ENCODE peak calls at places on chromosome 6, in nine cellular contexts. One of them, this sample, is unnamed.

GRCh38 chr6:149477544-149477943 is 7.3 kb downstream of the ZC3H12D start:
- DNase-seq in caudate nucleus: no peak
- DNase-seq in stimulated activated CD8-positive, alpha-beta memory T cell treated with anti-CD3 and anti-CD28 coated beads, Interleukin-4, amount 100 ng/mL, for 4 hours: no peak
- DNase-seq in stimulated activated CD4-positive, alpha-beta T cell treated with anti-CD3 and anti-CD28 coated beads, Interleukin-15, amount 100 ng/mL, for 24 hours: no peak
- DNase-seq in activated T-helper 1 cell treated with anti-CD3 and anti-CD28 coated beads, Interleukin-12 subunit alpha, Interleukin-12 subunit beta, Interleukin-2, Interleukin-4 antibody, amounts not matched to agents 30 ng/mL and 10 ng/mL and 1 ng/mL, durations not matched to agents 14 hours and 24 hours and 36 hours: no peak
- DNase-seq in NB4: no peak
- DNase-seq in LoVo: no peak
- DNase-seq in activated CD8-positive, alpha-beta memory T cell treated with anti-CD3 and anti-CD28 coated beads for 1 hour: no peak
- DNase-seq in pons: no peak
- DNase-seq in this sample: no peak

GRCh38 chr6:15776458-15776980 is 113.7 kb upstream of the DTNBP1 start:
- DNase-seq in activated T-helper 1 cell treated with anti-CD3 and anti-CD28 coated beads, Interleukin-12 subunit alpha, Interleukin-12 subunit beta, Interleukin-2, Interleukin-4 antibody, amounts not matched to agents 30 ng/mL and 10 ng/mL and 1 ng/mL, durations not matched to agents 14 hours and 24 hours and 36 hours: peak
- DNase-seq in caudate nucleus: no peak
- DNase-seq in stimulated activated CD4-positive, alpha-beta T cell treated with anti-CD3 and anti-CD28 coated beads, Interleukin-15, amount 100 ng/mL, for 24 hours: peak
- DNase-seq in NB4: no peak
- DNase-seq in pons: no peak
- DNase-seq in activated CD8-positive, alpha-beta memory T cell treated with anti-CD3 and anti-CD28 coated beads for 1 hour: no peak
- DNase-seq in LoVo: no peak
- DNase-seq in stimulated activated CD8-positive, alpha-beta memory T cell treated with anti-CD3 and anti-CD28 coated beads, Interleukin-4, amount 100 ng/mL, for 4 hours: no peak
- DNase-seq in this sample: no peak

GRCh38 chr6:16778521-16778920 is 17.3 kb upstream of the ATXN1 start:
- DNase-seq in stimulated activated CD4-positive, alpha-beta T cell treated with anti-CD3 and anti-CD28 coated beads, Interleukin-15, amount 100 ng/mL, for 24 hours: no peak
- DNase-seq in activated CD8-positive, alpha-beta memory T cell treated with anti-CD3 and anti-CD28 coated beads for 1 hour: no peak
- DNase-seq in pons: no peak
- DNase-seq in LoVo: no peak
- DNase-seq in activated T-helper 1 cell treated with anti-CD3 and anti-CD28 coated beads, Interleukin-12 subunit alpha, Interleukin-12 subunit beta, Interleukin-2, Interleukin-4 antibody, amounts not matched to agents 30 ng/mL and 10 ng/mL and 1 ng/mL, durations not matched to agents 14 hours and 24 hours and 36 hours: no peak
- DNase-seq in NB4: no peak
- DNase-seq in stimulated activated CD8-positive, alpha-beta memory T cell treated with anti-CD3 and anti-CD28 coated beads, Interleukin-4, amount 100 ng/mL, for 4 hours: no peak
- DNase-seq in caudate nucleus: no peak
- DNase-seq in this sample: no peak

GRCh38 chr6:119129148-119129967 is 50.9 kb upstream of the FAM184A start:
- DNase-seq in activated CD8-positive, alpha-beta memory T cell treated with anti-CD3 and anti-CD28 coated beads for 1 hour: no peak
- DNase-seq in LoVo: peak
- DNase-seq in activated T-helper 1 cell treated with anti-CD3 and anti-CD28 coated beads, Interleukin-12 subunit alpha, Interleukin-12 subunit beta, Interleukin-2, Interleukin-4 antibody, amounts not matched to agents 30 ng/mL and 10 ng/mL and 1 ng/mL, durations not matched to agents 14 hours and 24 hours and 36 hours: no peak
- DNase-seq in caudate nucleus: no peak
- DNase-seq in stimulated activated CD8-positive, alpha-beta memory T cell treated with anti-CD3 and anti-CD28 coated beads, Interleukin-4, amount 100 ng/mL, for 4 hours: no peak
- DNase-seq in NB4: peak
- DNase-seq in pons: peak
- DNase-seq in stimulated activated CD4-positive, alpha-beta T cell treated with anti-CD3 and anti-CD28 coated beads, Interleukin-15, amount 100 ng/mL, for 24 hours: no peak
- DNase-seq in this sample: peak

GRCh38 chr6:141398954-141399353 is 733.8 kb upstream of the GJE1 start:
- DNase-seq in activated T-helper 1 cell treated with anti-CD3 and anti-CD28 coated beads, Interleukin-12 subunit alpha, Interleukin-12 subunit beta, Interleukin-2, Interleukin-4 antibody, amounts not matched to agents 30 ng/mL and 10 ng/mL and 1 ng/mL, durations not matched to agents 14 hours and 24 hours and 36 hours: no peak
- DNase-seq in stimulated activated CD8-positive, alpha-beta memory T cell treated with anti-CD3 and anti-CD28 coated beads, Interleukin-4, amount 100 ng/mL, for 4 hours: no peak
- DNase-seq in NB4: no peak
- DNase-seq in pons: no peak
- DNase-seq in LoVo: no peak
- DNase-seq in caudate nucleus: no peak
- DNase-seq in activated CD8-positive, alpha-beta memory T cell treated with anti-CD3 and anti-CD28 coated beads for 1 hour: no peak
- DNase-seq in stimulated activated CD4-positive, alpha-beta T cell treated with anti-CD3 and anti-CD28 coated beads, Interleukin-15, amount 100 ng/mL, for 24 hours: no peak
- DNase-seq in this sample: no peak

GRCh38 chr6:152458648-152459047 is 178.5 kb downstream of the SYNE1 start:
- DNase-seq in stimulated activated CD8-positive, alpha-beta memory T cell treated with anti-CD3 and anti-CD28 coated beads, Interleukin-4, amount 100 ng/mL, for 4 hours: no peak
- DNase-seq in pons: peak
- DNase-seq in activated T-helper 1 cell treated with anti-CD3 and anti-CD28 coated beads, Interleukin-12 subunit alpha, Interleukin-12 subunit beta, Interleukin-2, Interleukin-4 antibody, amounts not matched to agents 30 ng/mL and 10 ng/mL and 1 ng/mL, durations not matched to agents 14 hours and 24 hours and 36 hours: no peak
- DNase-seq in NB4: no peak
- DNase-seq in stimulated activated CD4-positive, alpha-beta T cell treated with anti-CD3 and anti-CD28 coated beads, Interleukin-15, amount 100 ng/mL, for 24 hours: no peak
- DNase-seq in caudate nucleus: no peak
- DNase-seq in LoVo: no peak
- DNase-seq in activated CD8-positive, alpha-beta memory T cell treated with anti-CD3 and anti-CD28 coated beads for 1 hour: no peak
- DNase-seq in this sample: no peak

GRCh38 chr6:128305976-128306375 is 214.4 kb downstream of the PTPRK start:
- DNase-seq in activated T-helper 1 cell treated with anti-CD3 and anti-CD28 coated beads, Interleukin-12 subunit alpha, Interleukin-12 subunit beta, Interleukin-2, Interleukin-4 antibody, amounts not matched to agents 30 ng/mL and 10 ng/mL and 1 ng/mL, durations not matched to agents 14 hours and 24 hours and 36 hours: no peak
- DNase-seq in activated CD8-positive, alpha-beta memory T cell treated with anti-CD3 and anti-CD28 coated beads for 1 hour: no peak
- DNase-seq in caudate nucleus: no peak
- DNase-seq in stimulated activated CD4-positive, alpha-beta T cell treated with anti-CD3 and anti-CD28 coated beads, Interleukin-15, amount 100 ng/mL, for 24 hours: no peak
- DNase-seq in NB4: no peak
- DNase-seq in pons: no peak
- DNase-seq in LoVo: no peak
- DNase-seq in stimulated activated CD8-positive, alpha-beta memory T cell treated with anti-CD3 and anti-CD28 coated beads, Interleukin-4, amount 100 ng/mL, for 4 hours: no peak
- DNase-seq in this sample: no peak

GRCh38 chr6:96856822-96857221 is 19.5 kb upstream of the GPR63 start:
- DNase-seq in pons: no peak
- DNase-seq in activated T-helper 1 cell treated with anti-CD3 and anti-CD28 coated beads, Interleukin-12 subunit alpha, Interleukin-12 subunit beta, Interleukin-2, Interleukin-4 antibody, amounts not matched to agents 30 ng/mL and 10 ng/mL and 1 ng/mL, durations not matched to agents 14 hours and 24 hours and 36 hours: no peak
- DNase-seq in activated CD8-positive, alpha-beta memory T cell treated with anti-CD3 and anti-CD28 coated beads for 1 hour: no peak
- DNase-seq in NB4: no peak
- DNase-seq in caudate nucleus: no peak
- DNase-seq in stimulated activated CD8-positive, alpha-beta memory T cell treated with anti-CD3 and anti-CD28 coated beads, Interleukin-4, amount 100 ng/mL, for 4 hours: no peak
- DNase-seq in stimulated activated CD4-positive, alpha-beta T cell treated with anti-CD3 and anti-CD28 coated beads, Interleukin-15, amount 100 ng/mL, for 24 hours: no peak
- DNase-seq in LoVo: no peak
- DNase-seq in this sample: no peak

GRCh38 chr6:48068326-48069191 is 42.4 kb downstream of the PTCHD4 start:
- DNase-seq in caudate nucleus: peak
- DNase-seq in stimulated activated CD8-positive, alpha-beta memory T cell treated with anti-CD3 and anti-CD28 coated beads, Interleukin-4, amount 100 ng/mL, for 4 hours: no peak
- DNase-seq in NB4: no peak
- DNase-seq in stimulated activated CD4-positive, alpha-beta T cell treated with anti-CD3 and anti-CD28 coated beads, Interleukin-15, amount 100 ng/mL, for 24 hours: peak
- DNase-seq in LoVo: no peak
- DNase-seq in activated CD8-positive, alpha-beta memory T cell treated with anti-CD3 and anti-CD28 coated beads for 1 hour: no peak
- DNase-seq in activated T-helper 1 cell treated with anti-CD3 and anti-CD28 coated beads, Interleukin-12 subunit alpha, Interleukin-12 subunit beta, Interleukin-2, Interleukin-4 antibody, amounts not matched to agents 30 ng/mL and 10 ng/mL and 1 ng/mL, durations not matched to agents 14 hours and 24 hours and 36 hours: no peak
- DNase-seq in pons: no peak
- DNase-seq in this sample: no peak

GRCh38 chr6:29624520-29624961 is 8.4 kb downstream of the GABBR1 start:
- DNase-seq in stimulated activated CD4-positive, alpha-beta T cell treated with anti-CD3 and anti-CD28 coated beads, Interleukin-15, amount 100 ng/mL, for 24 hours: no peak
- DNase-seq in caudate nucleus: no peak
- DNase-seq in activated CD8-positive, alpha-beta memory T cell treated with anti-CD3 and anti-CD28 coated beads for 1 hour: no peak
- DNase-seq in LoVo: no peak
- DNase-seq in activated T-helper 1 cell treated with anti-CD3 and anti-CD28 coated beads, Interleukin-12 subunit alpha, Interleukin-12 subunit beta, Interleukin-2, Interleukin-4 antibody, amounts not matched to agents 30 ng/mL and 10 ng/mL and 1 ng/mL, durations not matched to agents 14 hours and 24 hours and 36 hours: no peak
- DNase-seq in pons: no peak
- DNase-seq in NB4: no peak
- DNase-seq in stimulated activated CD8-positive, alpha-beta memory T cell treated with anti-CD3 and anti-CD28 coated beads, Interleukin-4, amount 100 ng/mL, for 4 hours: no peak
- DNase-seq in this sample: no peak

GRCh38 chr6:7114744-7115451 is 7.1 kb downstream of the RREB1 start:
- DNase-seq in activated T-helper 1 cell treated with anti-CD3 and anti-CD28 coated beads, Interleukin-12 subunit alpha, Interleukin-12 subunit beta, Interleukin-2, Interleukin-4 antibody, amounts not matched to agents 30 ng/mL and 10 ng/mL and 1 ng/mL, durations not matched to agents 14 hours and 24 hours and 36 hours: no peak
- DNase-seq in caudate nucleus: no peak
- DNase-seq in stimulated activated CD8-positive, alpha-beta memory T cell treated with anti-CD3 and anti-CD28 coated beads, Interleukin-4, amount 100 ng/mL, for 4 hours: no peak
- DNase-seq in LoVo: no peak
- DNase-seq in activated CD8-positive, alpha-beta memory T cell treated with anti-CD3 and anti-CD28 coated beads for 1 hour: no peak
- DNase-seq in stimulated activated CD4-positive, alpha-beta T cell treated with anti-CD3 and anti-CD28 coated beads, Interleukin-15, amount 100 ng/mL, for 24 hours: no peak
- DNase-seq in pons: no peak
- DNase-seq in NB4: peak
- DNase-seq in this sample: no peak

GRCh38 chr6:41718828-41719227 is 16.6 kb downstream of the TFEB start:
- DNase-seq in activated CD8-positive, alpha-beta memory T cell treated with anti-CD3 and anti-CD28 coated beads for 1 hour: no peak
- DNase-seq in LoVo: no peak
- DNase-seq in caudate nucleus: no peak
- DNase-seq in activated T-helper 1 cell treated with anti-CD3 and anti-CD28 coated beads, Interleukin-12 subunit alpha, Interleukin-12 subunit beta, Interleukin-2, Interleukin-4 antibody, amounts not matched to agents 30 ng/mL and 10 ng/mL and 1 ng/mL, durations not matched to agents 14 hours and 24 hours and 36 hours: no peak
- DNase-seq in NB4: no peak
- DNase-seq in stimulated activated CD4-positive, alpha-beta T cell treated with anti-CD3 and anti-CD28 coated beads, Interleukin-15, amount 100 ng/mL, for 24 hours: no peak
- DNase-seq in stimulated activated CD8-positive, alpha-beta memory T cell treated with anti-CD3 and anti-CD28 coated beads, Interleukin-4, amount 100 ng/mL, for 4 hours: no peak
- DNase-seq in pons: peak
- DNase-seq in this sample: no peak

GRCh38 chr6:87755697-87756671 is 54.0 kb upstream of the AKIRIN2 start:
- DNase-seq in NB4: peak
- DNase-seq in caudate nucleus: no peak
- DNase-seq in stimulated activated CD8-positive, alpha-beta memory T cell treated with anti-CD3 and anti-CD28 coated beads, Interleukin-4, amount 100 ng/mL, for 4 hours: no peak
- DNase-seq in LoVo: no peak
- DNase-seq in activated T-helper 1 cell treated with anti-CD3 and anti-CD28 coated beads, Interleukin-12 subunit alpha, Interleukin-12 subunit beta, Interleukin-2, Interleukin-4 antibody, amounts not matched to agents 30 ng/mL and 10 ng/mL and 1 ng/mL, durations not matched to agents 14 hours and 24 hours and 36 hours: no peak
- DNase-seq in activated CD8-positive, alpha-beta memory T cell treated with anti-CD3 and anti-CD28 coated beads for 1 hour: no peak
- DNase-seq in stimulated activated CD4-positive, alpha-beta T cell treated with anti-CD3 and anti-CD28 coated beads, Interleukin-15, amount 100 ng/mL, for 24 hours: peak
- DNase-seq in pons: peak
- DNase-seq in this sample: no peak

GRCh38 chr6:168314948-168315347 is 4.6 kb downstream of the DACT2 start:
- DNase-seq in activated CD8-positive, alpha-beta memory T cell treated with anti-CD3 and anti-CD28 coated beads for 1 hour: no peak
- DNase-seq in NB4: no peak
- DNase-seq in stimulated activated CD4-positive, alpha-beta T cell treated with anti-CD3 and anti-CD28 coated beads, Interleukin-15, amount 100 ng/mL, for 24 hours: no peak
- DNase-seq in activated T-helper 1 cell treated with anti-CD3 and anti-CD28 coated beads, Interleukin-12 subunit alpha, Interleukin-12 subunit beta, Interleukin-2, Interleukin-4 antibody, amounts not matched to agents 30 ng/mL and 10 ng/mL and 1 ng/mL, durations not matched to agents 14 hours and 24 hours and 36 hours: no peak
- DNase-seq in LoVo: no peak
- DNase-seq in caudate nucleus: no peak
- DNase-seq in stimulated activated CD8-positive, alpha-beta memory T cell treated with anti-CD3 and anti-CD28 coated beads, Interleukin-4, amount 100 ng/mL, for 4 hours: no peak
- DNase-seq in pons: no peak
- DNase-seq in this sample: no peak

GRCh38 chr6:54903884-54904283 is 57.3 kb downstream of the FAM83B start:
- DNase-seq in activated T-helper 1 cell treated with anti-CD3 and anti-CD28 coated beads, Interleukin-12 subunit alpha, Interleukin-12 subunit beta, Interleukin-2, Interleukin-4 antibody, amounts not matched to agents 30 ng/mL and 10 ng/mL and 1 ng/mL, durations not matched to agents 14 hours and 24 hours and 36 hours: no peak
- DNase-seq in NB4: no peak
- DNase-seq in stimulated activated CD8-positive, alpha-beta memory T cell treated with anti-CD3 and anti-CD28 coated beads, Interleukin-4, amount 100 ng/mL, for 4 hours: no peak
- DNase-seq in stimulated activated CD4-positive, alpha-beta T cell treated with anti-CD3 and anti-CD28 coated beads, Interleukin-15, amount 100 ng/mL, for 24 hours: no peak
- DNase-seq in caudate nucleus: no peak
- DNase-seq in LoVo: no peak
- DNase-seq in pons: no peak
- DNase-seq in activated CD8-positive, alpha-beta memory T cell treated with anti-CD3 and anti-CD28 coated beads for 1 hour: no peak
- DNase-seq in this sample: no peak

GRCh38 chr6:37638414-37639079 is 59.1 kb downstream of the MDGA1 start:
- DNase-seq in stimulated activated CD8-positive, alpha-beta memory T cell treated with anti-CD3 and anti-CD28 coated beads, Interleukin-4, amount 100 ng/mL, for 4 hours: no peak
- DNase-seq in LoVo: no peak
- DNase-seq in caudate nucleus: no peak
- DNase-seq in activated CD8-positive, alpha-beta memory T cell treated with anti-CD3 and anti-CD28 coated beads for 1 hour: no peak
- DNase-seq in NB4: no peak
- DNase-seq in pons: no peak
- DNase-seq in activated T-helper 1 cell treated with anti-CD3 and anti-CD28 coated beads, Interleukin-12 subunit alpha, Interleukin-12 subunit beta, Interleukin-2, Interleukin-4 antibody, amounts not matched to agents 30 ng/mL and 10 ng/mL and 1 ng/mL, durations not matched to agents 14 hours and 24 hours and 36 hours: no peak
- DNase-seq in stimulated activated CD4-positive, alpha-beta T cell treated with anti-CD3 and anti-CD28 coated beads, Interleukin-15, amount 100 ng/mL, for 24 hours: no peak
- DNase-seq in this sample: no peak